ENCODE peak calls at places on chromosomes 1 and 21, in six cellular contexts. U is heart right ventricle, I is heart left ventricle, R is SK-N-SH, K is fibroblast of lung, A is neural progenitor cell. F is an unnamed sample.

GRCh38 chr1:200445213-200445612 is 35.4 kb upstream of the ZNF281 start:
- DNase-seq in U (no peak), K (no peak), I (no peak), A (no peak), R (no peak), F (no peak)

GRCh38 chr1:235052067-235053008 is 76.3 kb downstream of the TOMM20 start:
- DNase-seq in U (no peak), R (no peak), A (no peak), I (no peak), K (no peak), F (no peak)

GRCh38 chr1:198878566-198878965 is 239.7 kb downstream of the PTPRC start:
- DNase-seq in A (no peak), K (no peak), R (no peak), U (no peak), I (no peak), F (no peak)

GRCh38 chr1:77553568-77554291 is 128.7 kb downstream of the ZZZ3 start:
- DNase-seq in A (no peak), K (no peak), U (no peak), R (no peak), I (no peak), F (no peak)

GRCh38 chr1:246632584-246633168 is 66.4 kb downstream of the CNST start:
- DNase-seq in U (no peak), K (peak), R (no peak), I (no peak), A (peak), F (no peak)

GRCh38 chr1:231937013-231937754 is 310.6 kb downstream of the DISC1 start:
- DNase-seq in I (peak), U (peak), R (peak), A (no peak), K (peak), F (peak)

GRCh38 chr1:27366411-27367159 is at the start of gene MAP3K6:
- DNase-seq in K (peak), A (peak), I (peak), U (peak), R (peak), F (peak)

GRCh38 chr1:162235261-162235780 is 141.3 kb downstream of the SPATA46 start:
- DNase-seq in A (peak), K (peak), I (no peak), U (no peak), R (no peak), F (no peak)

GRCh38 chr1:94270801-94271203 is 33.4 kb upstream of the ARHGAP29 start:
- DNase-seq in K (peak), U (no peak), I (no peak), R (no peak), A (no peak), F (no peak)

GRCh38 chr1:246787781-246788513 is 63.7 kb downstream of the SCCPDH start:
- DNase-seq in U (no peak), A (no peak), K (no peak), R (no peak), I (no peak), F (no peak)

GRCh38 chr1:225461533-225462428 is 33.9 kb upstream of the LBR start:
- DNase-seq in U (no peak), K (no peak), I (no peak), R (peak), A (no peak), F (no peak)

GRCh38 chr1:79040424-79041089 is 34.0 kb upstream of the ADGRL4 start:
- DNase-seq in K (peak), U (no peak), A (no peak), R (peak), I (no peak), F (no peak)

GRCh38 chr21:25639922-25640670 is 1.0 kb downstream of the JAM2 start:
- DNase-seq in K (no peak), I (peak), U (peak), A (peak), R (peak), F (peak)

GRCh38 chr1:241253491-241253890 is 103.5 kb downstream of the RGS7 start:
- DNase-seq in K (no peak), U (no peak), A (no peak), R (no peak), I (no peak), F (no peak)

GRCh38 chr1:10625554-10625953 is 150.8 kb downstream of the PEX14 start:
- DNase-seq in K (no peak), A (no peak), I (no peak), U (no peak), R (peak), F (no peak)

GRCh38 chr1:205042911-205043806 is at the start of gene CNTN2:
- DNase-seq in K (no peak), U (no peak), R (peak), A (peak), I (no peak), F (no peak)

GRCh38 chr1:113809651-113810602 is 2.3 kb downstream of the RSBN1 start:
- DNase-seq in R (no peak), U (no peak), K (no peak), A (no peak), I (no peak), F (no peak)

GRCh38 chr1:22540311-22540710 is 23.0 kb upstream of the EPHA8 start:
- DNase-seq in U (no peak), R (no peak), K (no peak), A (no peak), I (no peak), F (no peak)

GRCh38 chr1:22544606-22545005 is 18.7 kb upstream of the EPHA8 start:
- DNase-seq in R (no peak), A (no peak), K (no peak), I (no peak), U (no peak), F (no peak)

GRCh38 chr1:22545126-22545525 is 18.2 kb upstream of the EPHA8 start:
- DNase-seq in U (no peak), I (no peak), A (peak), K (no peak), R (no peak), F (no peak)

GRCh38 chr1:22542886-22543285 is 20.4 kb upstream of the EPHA8 start:
- DNase-seq in A (no peak), U (no peak), K (no peak), I (no peak), R (no peak), F (no peak)

DNA sequence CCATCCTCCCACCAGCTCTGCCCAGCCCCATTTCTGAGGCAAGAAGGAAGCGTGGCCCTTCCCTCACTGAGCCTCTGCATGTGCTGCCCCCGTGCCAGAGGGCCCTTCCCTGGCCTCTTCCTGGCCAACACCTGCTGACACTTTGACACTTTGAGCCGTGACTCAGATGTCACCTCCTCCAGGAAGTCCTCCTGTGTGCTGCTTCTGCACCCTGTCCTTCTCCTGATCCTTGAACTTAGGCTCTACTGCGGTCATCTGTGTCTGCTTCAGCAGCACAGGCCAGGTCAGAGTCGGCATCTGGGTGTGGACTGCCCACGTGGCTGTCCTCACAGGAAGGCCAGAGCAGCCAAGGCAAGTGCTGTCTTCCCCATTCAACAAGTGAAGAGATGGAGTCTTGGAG is 19.6 kb upstream of the EPHA8 start:
- DNase-seq in K (no peak), I (no peak), R (no peak), A (no peak), U (no peak), F (no peak)
- H3K4me3 ChIP-seq in K (no peak), I (no peak), R (no peak), A (no peak), U (no peak), F (no peak)

GRCh38 chr1:229087906-229088305 is 183.0 kb upstream of the RAB4A start:
- DNase-seq in R (no peak), U (no peak), I (no peak), A (no peak), K (no peak), F (no peak)

GRCh38 chr1:229087339-229087738 is 183.6 kb upstream of the RAB4A start:
- DNase-seq in I (no peak), A (no peak), U (no peak), R (no peak), K (no peak), F (no peak)

GRCh38 chr1:229086686-229087085 is 184.2 kb upstream of the RAB4A start:
- DNase-seq in R (no peak), U (no peak), K (no peak), I (no peak), A (no peak), F (no peak)

GRCh38 chr1:229085291-229085690 is 185.6 kb upstream of the RAB4A start:
- DNase-seq in K (no peak), R (no peak), I (no peak), A (no peak), U (no peak), F (no peak)

DNA sequence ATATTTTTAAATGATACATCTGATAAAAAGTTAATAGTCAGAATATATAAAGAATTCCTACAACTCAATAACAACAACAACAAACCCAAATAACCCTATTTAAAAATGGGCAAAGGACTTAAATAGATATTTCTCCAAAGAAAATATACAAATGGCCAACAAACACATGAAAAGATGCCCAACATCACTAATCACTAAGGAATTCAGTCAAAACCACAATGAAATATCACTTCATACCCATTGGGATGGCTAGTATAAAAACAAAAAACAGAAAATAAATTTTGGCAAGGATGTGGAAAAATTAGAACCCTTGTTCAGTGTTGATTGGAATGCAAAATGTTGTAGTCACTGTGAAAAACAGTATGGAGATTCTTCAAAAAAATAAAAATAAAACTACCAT is 184.8 kb upstream of the RAB4A start:
- DNase-seq in U (no peak), K (no peak), A (no peak), I (no peak), R (no peak), F (no peak)
- H3K27ac ChIP-seq in U (no peak), K (no peak), A (no peak), I (no peak), R (no peak), F (no peak)

GRCh38 chr1:110668523-110668922 is 6.2 kb downstream of the KCNA3 start:
- DNase-seq in A (no peak), K (no peak), U (no peak), I (no peak), R (no peak), F (no peak)
- H3K4me3 ChIP-seq in A (no peak), K (no peak), U (no peak), I (no peak), R (no peak), F (no peak)

DNA sequence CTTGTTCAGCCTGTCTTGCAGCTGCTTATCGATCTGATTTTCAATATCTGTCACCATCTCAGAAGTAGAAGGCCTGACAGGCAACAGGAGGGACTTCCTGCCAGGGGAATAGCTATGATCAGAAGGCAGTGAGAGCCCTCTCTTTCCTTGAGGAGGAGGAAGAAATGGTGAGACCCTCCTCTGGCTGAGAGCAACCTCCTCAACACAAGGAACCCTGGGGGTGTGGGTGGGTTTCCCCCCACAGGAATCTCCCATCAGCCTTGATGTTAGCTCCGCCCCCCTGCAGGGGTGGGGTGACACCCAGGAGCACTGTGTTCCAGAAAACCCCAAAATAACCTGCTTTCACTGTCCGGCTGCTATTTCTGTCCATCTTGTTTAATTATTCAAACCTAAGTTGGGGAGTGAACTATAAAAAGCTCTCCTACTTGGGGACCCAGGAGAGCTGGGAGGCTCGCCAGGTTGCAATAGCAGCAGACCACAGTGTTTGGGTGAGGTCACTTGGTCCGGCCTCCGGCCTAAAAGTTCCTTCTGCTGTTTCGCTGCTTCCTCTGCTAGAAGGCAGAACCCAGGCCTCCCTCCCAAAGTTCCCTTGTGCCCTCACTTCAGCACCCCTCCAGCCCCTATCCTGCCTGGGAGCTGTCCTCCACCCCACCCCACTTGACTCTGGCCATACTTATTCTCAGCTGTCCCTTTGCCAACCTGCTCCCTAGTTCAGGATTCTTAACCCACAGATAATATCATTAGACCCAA is 7.8 kb upstream of the MEF2D start:
- DNase-seq in I (peak), U (peak), K (peak), R (no peak), A (no peak), F (peak)
- H3K27ac ChIP-seq in I (peak), U (peak), K (peak), R (no peak), A (no peak), F (peak)

DNA sequence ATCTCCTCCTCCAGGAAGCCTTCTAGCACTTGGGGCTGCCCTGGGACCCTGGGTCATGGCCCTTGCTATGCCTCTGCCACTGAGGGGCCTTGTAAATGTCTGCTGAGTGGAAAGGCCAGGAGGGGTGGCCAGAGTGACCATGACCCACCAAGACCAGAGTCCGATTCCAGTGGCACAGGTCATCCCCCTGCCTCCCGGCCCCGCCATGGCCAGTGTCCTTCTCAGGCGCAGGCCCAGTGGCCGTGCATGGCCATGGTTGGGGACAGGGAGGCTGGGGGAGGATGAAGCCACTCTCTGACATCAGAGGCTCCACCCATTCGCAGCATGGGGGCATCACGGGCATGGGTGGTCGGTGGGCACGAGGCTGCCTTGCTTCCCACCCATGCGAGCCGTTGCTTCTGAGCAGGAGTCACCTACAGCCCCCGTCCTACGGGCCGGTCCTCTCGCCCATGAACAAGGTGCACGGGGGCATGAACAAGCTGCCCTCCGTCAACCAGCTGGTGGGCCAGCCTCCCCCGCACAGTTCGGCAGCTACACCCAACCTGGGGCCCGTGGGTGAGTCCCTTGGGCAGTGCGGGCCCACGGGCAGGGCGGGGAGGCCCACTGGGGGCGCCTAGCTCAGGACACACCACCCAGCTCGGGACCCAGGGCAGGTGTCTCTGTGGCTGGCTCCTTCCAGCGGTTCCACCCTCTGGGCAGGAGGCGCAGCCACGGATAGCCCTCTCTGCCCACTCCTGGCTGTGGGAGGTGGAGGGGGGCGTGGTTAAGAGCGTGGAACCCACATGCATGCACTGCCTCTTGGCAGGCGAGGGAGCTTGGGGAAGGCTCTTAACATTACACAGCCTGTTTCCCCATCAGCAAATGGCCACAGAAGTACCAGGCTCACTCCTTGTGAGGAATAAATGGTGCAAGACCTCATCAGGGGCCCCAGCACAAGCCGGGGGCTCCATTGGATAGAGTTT is 22.4 kb upstream of the CCDC27 start:
- DNase-seq in A (no peak), R (no peak), U (peak), I (no peak), K (no peak), F (no peak)
- H3K4me3 ChIP-seq in A (no peak), R (no peak), U (no peak), I (no peak), K (no peak), F (no peak)

DNA sequence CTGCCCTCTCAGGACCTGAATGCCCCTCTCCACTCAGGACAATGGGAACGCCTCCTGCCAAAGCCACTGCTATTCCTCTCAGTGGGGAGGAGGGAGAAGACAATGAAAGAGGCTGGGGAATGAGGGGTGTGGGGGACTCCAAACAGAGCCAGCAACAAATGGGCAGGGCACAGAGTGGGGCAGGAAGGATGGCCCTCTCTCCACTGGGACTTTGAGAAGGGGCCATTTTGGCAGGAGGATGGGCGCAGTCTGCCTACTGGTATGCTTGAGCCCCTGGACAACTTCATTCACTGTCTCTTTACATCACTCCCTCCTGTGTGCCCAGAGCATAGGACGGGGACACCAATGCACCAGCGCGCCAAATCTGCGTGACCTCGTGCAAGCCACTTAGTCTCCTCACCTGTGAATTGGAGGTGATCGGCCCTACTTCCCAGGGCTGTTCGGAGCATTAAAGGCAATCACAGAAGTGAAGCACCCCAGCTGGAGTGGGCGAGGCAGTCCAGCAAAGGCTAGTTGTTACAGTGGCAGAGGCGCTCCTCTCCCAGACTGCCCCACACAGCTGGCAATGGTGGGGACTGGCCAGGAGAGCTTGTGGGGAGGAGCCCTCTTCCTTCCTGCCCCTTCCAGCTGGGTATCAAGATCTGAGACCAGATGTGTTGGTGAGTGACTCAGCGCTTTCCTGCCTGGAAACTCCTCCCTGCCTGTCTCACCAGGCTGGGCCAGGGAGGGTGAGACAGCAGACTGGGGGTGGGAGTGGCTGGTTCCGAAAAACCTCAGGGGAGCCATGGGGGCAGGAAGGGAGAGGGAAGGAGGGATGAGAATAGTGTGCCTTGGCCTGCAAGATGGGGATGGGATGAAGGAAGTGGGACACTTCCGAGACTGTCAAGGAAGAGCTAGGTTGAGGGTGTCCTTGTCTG is 22.4 kb upstream of the SYNC start:
- DNase-seq in I (peak), K (peak), U (peak), A (peak), R (peak), F (peak)
- H3K27ac ChIP-seq in I (no peak), K (peak), U (peak), A (no peak), R (no peak), F (peak)

GRCh38 chr1:25642710-25643109 is 26.1 kb downstream of the MAN1C1 start:
- DNase-seq in I (peak), A (no peak), U (no peak), R (no peak), K (peak), F (no peak)
- H3K4me3 ChIP-seq in I (no peak), A (no peak), U (peak), R (no peak), K (no peak), F (peak)

GRCh38 chr21:36021251-36021837 is 39.0 kb downstream of the SETD4 start:
- DNase-seq in A (no peak), K (no peak), I (no peak), U (no peak), R (no peak), F (no peak)

GRCh38 chr21:36027352-36027751 is 33.0 kb downstream of the SETD4 start:
- DNase-seq in K (peak), A (no peak), I (no peak), U (no peak), R (no peak), F (no peak)

GRCh38 chr21:36024782-36025181 is 35.5 kb downstream of the SETD4 start:
- DNase-seq in U (no peak), I (no peak), R (no peak), A (no peak), K (no peak), F (no peak)

GRCh38 chr21:36028127-36029069 is 31.9 kb downstream of the SETD4 start:
- DNase-seq in R (peak), U (peak), K (peak), I (peak), A (peak), F (peak)

DNA sequence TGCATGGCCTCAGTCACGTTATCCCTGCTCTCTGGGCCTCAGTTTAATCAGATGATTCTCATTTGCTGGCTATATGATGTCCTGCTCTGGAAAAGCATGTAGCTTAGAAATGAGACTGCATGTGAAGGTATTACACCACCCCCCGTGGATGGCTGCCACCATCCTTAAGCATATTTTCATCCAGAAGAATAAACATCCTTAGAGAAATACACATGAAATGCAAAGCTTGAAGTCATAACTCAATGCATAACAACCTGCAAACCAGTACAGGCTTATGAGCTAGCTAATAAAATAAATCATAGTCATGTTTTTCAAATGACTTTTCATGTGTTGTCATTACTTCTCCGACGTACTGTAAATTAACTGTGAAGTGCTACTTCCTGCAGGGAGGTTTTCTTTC is 37.6 kb downstream of the SETD4 start:
- DNase-seq in R (no peak), U (no peak), K (peak), A (no peak), I (no peak), F (no peak)
- H3K27ac ChIP-seq in R (peak), U (no peak), K (peak), A (no peak), I (no peak), F (no peak)

F was measured in left ventricle myocardium inferior.